ENCODE peak calls at places on chromosomes 5 and 9, in ten cellular contexts. W is GM23338; V is CD8-positive, alpha-beta T cell; Y is lung; T is adrenal gland; Q is heart left ventricle; S is neural progenitor cell; C is aorta; P is thyroid gland; A is left ventricle myocardium inferior. N is an unnamed sample.

GRCh38 chr9:86652696-86653095 is 294.6 kb downstream of the GAS1 start:
- DNase-seq in W (no peak), V (no peak), Y (no peak), T (no peak), Q (no peak), S (no peak), C (no peak), P (no peak), A (no peak), N (no peak)

GRCh38 chr5:150257424-150257823 is 32.1 kb downstream of the CAMK2A start:
- DNase-seq in W (no peak), V (no peak), Y (no peak), T (no peak), Q (no peak), S (no peak), C (peak; percentile 29), P (no peak), A (no peak), N (no peak)

GRCh38 chr5:101788797-101789196 is 507.3 kb downstream of the SLCO4C1 start:
- DNase-seq in W (peak; percentile 59), V (no peak), Y (no peak), T (no peak), Q (no peak), S (no peak), C (no peak), P (no peak), A (no peak), N (no peak)

GRCh38 chr9:24765025-24765756 is 219.5 kb upstream of the IZUMO3 start:
- DNase-seq in W (no peak), V (no peak), Y (no peak), T (no peak), Q (no peak), S (no peak), C (no peak), P (no peak), A (no peak), N (no peak)

GRCh38 chr9:72648811-72649414 is 127.5 kb downstream of the TMC1 start:
- DNase-seq in W (no peak), V (no peak), Y (no peak), T (no peak), Q (no peak), S (no peak), C (no peak), P (no peak), A (no peak), N (no peak)

GRCh38 chr5:133295520-133295919 is 243.7 kb downstream of the HSPA4 start:
- DNase-seq in W (no peak), V (no peak), Y (no peak), T (no peak), Q (no peak), S (peak; percentile 21), C (no peak), P (no peak), A (no peak), N (no peak)

GRCh38 chr9:9747787-9748186 is 865.0 kb downstream of the PTPRD start:
- DNase-seq in W (no peak), V (no peak), Y (no peak), T (no peak), Q (no peak), S (no peak), C (no peak), P (no peak), A (no peak), N (no peak)

GRCh38 chr5:50889790-50890189 is 223.4 kb downstream of the PARP8 start:
- DNase-seq in W (no peak), V (no peak), Y (no peak), T (no peak), Q (no peak), S (no peak), C (no peak), P (no peak), A (no peak), N (no peak)

GRCh38 chr9:125822160-125822559 is 75.0 kb downstream of the PBX3 start:
- DNase-seq in W (no peak), V (no peak), Y (no peak), T (no peak), Q (no peak), S (no peak), C (no peak), P (no peak), A (no peak), N (no peak)

GRCh38 chr9:125822902-125823301 is 75.7 kb downstream of the PBX3 start:
- DNase-seq in W (no peak), V (no peak), Y (no peak), T (no peak), Q (no peak), S (no peak), C (no peak), P (no peak), A (no peak), N (no peak)

GRCh38 chr9:125816321-125816720 is 69.1 kb downstream of the PBX3 start:
- DNase-seq in W (no peak), V (no peak), Y (no peak), T (no peak), Q (no peak), S (peak; percentile 9), C (no peak), P (no peak), A (no peak), N (no peak)

GRCh38 chr9:125821078-125821477 is 73.9 kb downstream of the PBX3 start:
- DNase-seq in W (no peak), V (no peak), Y (no peak), T (no peak), Q (no peak), S (no peak), C (no peak), P (no peak), A (no peak), N (no peak)

DNA sequence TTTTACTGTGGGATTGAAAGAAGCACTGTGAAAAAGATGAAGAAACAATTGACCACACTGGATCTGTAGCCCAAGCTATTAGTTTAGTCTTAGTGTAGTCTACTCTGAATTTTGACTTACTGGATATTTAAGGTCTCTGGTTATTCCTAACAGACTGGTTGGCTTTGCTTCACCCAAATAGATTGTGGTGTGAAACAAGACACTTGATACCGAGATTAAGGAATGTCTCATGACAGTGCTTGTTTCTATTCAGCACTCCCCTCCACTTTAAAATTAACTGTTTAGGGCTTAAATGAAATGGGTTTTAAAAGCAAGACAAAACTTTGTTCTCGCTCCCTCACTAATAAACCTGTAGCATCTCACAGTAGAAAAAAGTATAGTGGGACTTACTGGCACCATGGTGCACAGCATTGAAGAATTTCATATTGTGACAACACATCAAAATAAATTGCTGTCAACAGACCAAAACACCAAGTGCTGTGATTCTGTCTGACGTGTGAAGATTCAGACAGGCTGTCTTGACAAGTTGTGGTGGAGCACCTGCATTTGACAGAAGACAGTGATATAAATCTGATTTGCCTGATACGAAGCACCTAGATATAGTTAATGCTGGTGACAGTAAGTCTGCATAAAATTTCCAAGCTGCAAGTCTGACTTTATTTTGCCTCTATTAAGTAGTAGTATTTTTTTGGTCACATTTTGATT is 73.1 kb downstream of the PBX3 start:
- DNase-seq in W (peak; percentile 10), V (no peak), Y (no peak), T (no peak), Q (no peak), S (no peak), C (no peak), P (no peak), A (no peak), N (no peak)
- H3K27ac ChIP-seq in W (no peak overlapping the region), V (no peak overlapping the region), Y (no peak overlapping the region), T (peak overlapping the region; percentile 20), Q (peak overlapping the region; percentile 28), S (no peak overlapping the region), C (no peak overlapping the region), P (no peak overlapping the region), A (peak overlapping the region; percentile 58), N (no peak overlapping the region)

DNA sequence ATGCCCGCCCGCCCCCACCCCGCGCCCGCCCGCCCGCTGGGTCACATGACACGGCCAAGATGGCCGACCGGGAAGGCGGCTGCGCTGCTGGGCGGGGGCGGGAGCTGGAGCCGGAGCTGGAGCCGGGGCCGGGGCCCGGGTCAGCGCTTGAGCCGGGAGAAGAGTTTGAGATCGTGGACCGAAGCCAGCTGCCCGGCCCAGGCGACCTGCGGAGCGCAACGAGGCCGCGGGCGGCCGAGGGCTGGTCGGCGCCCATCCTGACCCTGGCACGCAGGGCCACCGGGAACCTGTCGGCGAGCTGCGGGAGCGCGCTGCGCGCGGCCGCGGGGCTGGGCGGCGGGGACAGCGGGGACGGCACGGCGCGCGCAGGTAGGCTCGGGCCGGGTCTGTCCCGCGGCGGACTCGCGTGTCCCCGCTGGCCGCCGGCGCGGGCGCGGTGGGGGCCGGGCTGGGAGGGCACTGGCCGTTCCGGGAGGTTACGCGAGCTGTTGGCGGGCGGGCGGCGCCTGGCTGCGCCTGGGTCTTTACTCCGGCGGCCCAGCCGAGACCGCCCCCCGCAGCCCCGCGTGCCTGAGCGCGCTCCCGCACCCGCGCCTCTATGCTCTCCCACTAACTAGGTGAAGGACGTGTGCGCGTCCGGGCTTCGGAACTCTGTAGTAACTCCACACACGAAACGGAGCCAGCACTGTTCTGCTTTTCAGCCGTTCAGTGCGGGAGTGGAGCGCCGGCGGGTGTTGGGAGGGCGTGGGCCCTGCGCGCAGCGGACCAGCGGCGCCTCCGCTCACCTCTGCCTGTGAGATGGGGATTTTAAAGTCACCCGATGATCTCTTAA is at the start of gene RUFY1:
- DNase-seq in W (peak; percentile 76), V (peak; percentile 91), Y (peak; percentile 83), T (peak; percentile 83), Q (peak; percentile 83), S (peak; percentile 84), C (peak; percentile 88), P (peak; percentile 85), A (peak; percentile 83), N (peak; percentile 80)
- H3K4me3 ChIP-seq in W (peak within 1 kb of the TSS; percentile 99), V (peak within 1 kb of the TSS; percentile 98), Y (peak within 1 kb of the TSS; percentile 92), T (peak within 1 kb of the TSS; percentile 62), Q (peak within 1 kb of the TSS; percentile 89), S (peak within 1 kb of the TSS; percentile 86), C (peak within 1 kb of the TSS; percentile 74), P (peak within 1 kb of the TSS; percentile 52), A (peak within 1 kb of the TSS; percentile 80), N (peak within 1 kb of the TSS; percentile 86)

GRCh38 chr5:143464723-143465490 is 61.4 kb upstream of the NR3C1 start:
- DNase-seq in W (no peak), V (no peak), Y (no peak), T (no peak), Q (no peak), S (no peak), C (no peak), P (no peak), A (no peak), N (no peak)

GRCh38 chr5:143469125-143469524 is 65.6 kb upstream of the NR3C1 start:
- DNase-seq in W (no peak), V (no peak), Y (no peak), T (no peak), Q (no peak), S (no peak), C (no peak), P (no peak), A (no peak), N (no peak)

GRCh38 chr5:143471041-143471509 is 67.6 kb upstream of the NR3C1 start:
- DNase-seq in W (no peak), V (no peak), Y (no peak), T (no peak), Q (no peak), S (no peak), C (peak; percentile 44), P (no peak), A (no peak), N (no peak)

GRCh38 chr5:143470120-143470519 is 66.6 kb upstream of the NR3C1 start:
- DNase-seq in W (no peak), V (no peak), Y (no peak), T (no peak), Q (no peak), S (no peak), C (no peak), P (no peak), A (no peak), N (no peak)

DNA sequence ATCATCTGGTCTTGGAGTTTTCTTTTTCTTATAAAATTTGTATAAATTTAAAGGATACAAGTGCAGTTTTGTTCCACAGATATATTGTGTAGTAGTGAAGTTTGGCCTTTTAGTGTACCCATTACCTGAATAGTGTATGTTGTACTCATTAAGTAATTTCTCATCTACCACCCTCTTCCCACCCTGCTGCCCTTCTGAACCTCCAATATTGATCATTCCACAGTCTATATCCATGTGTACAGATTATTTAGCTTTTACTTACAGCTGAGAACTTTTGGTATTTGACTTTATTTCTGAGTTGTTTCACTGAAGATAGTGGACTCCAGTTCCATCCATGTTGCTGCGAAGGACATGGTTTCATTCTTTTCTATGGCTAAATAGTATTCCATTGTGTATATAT is 63.1 kb upstream of the NR3C1 start:
- DNase-seq in W (no peak), V (no peak), Y (no peak), T (no peak), Q (no peak), S (no peak), C (no peak), P (no peak), A (no peak), N (no peak)
- H3K36me3 ChIP-seq in W (no peaks in the 10 kb centered on the region), V (no peaks in the 10 kb centered on the region), Y (no peaks in the 10 kb centered on the region), T (no peaks in the 10 kb centered on the region), Q (no peaks in the 10 kb centered on the region), S (no peaks in the 10 kb centered on the region), C (no peaks in the 10 kb centered on the region), P (no peaks in the 10 kb centered on the region), A (no peaks in the 10 kb centered on the region), N (no peaks in the 10 kb centered on the region)

GRCh38 chr5:33841829-33842228 is 50.0 kb downstream of the ADAMTS12 start:
- DNase-seq in W (no peak), V (no peak), Y (no peak), T (no peak), Q (no peak), S (no peak), C (no peak), P (no peak), A (no peak), N (no peak)
- H3K27ac ChIP-seq in W (no peak overlapping the region), V (no peak overlapping the region), Y (no peak overlapping the region), T (no peak overlapping the region), Q (no peak overlapping the region), S (no peak overlapping the region), C (no peak overlapping the region), P (no peak overlapping the region), A (no peak overlapping the region), N (no peak overlapping the region)